ENCODE peak calls at places on chromosomes 1 and 21, in ten cellular contexts. One of them, this sample, is unnamed.

GRCh38 chr1:236979149-236979890 is 24.9 kb downstream of the MT1HL1 start:
- DNase-seq in Right ventricle myocardium superior: no peak
- DNase-seq in NCI-H2029: no peak
- DNase-seq in thoracic aorta: no peak
- DNase-seq in AG08395: no peak
- DNase-seq in EL: no peak
- DNase-seq in naive thymus-derived CD8-positive, alpha-beta T cell: no peak
- DNase-seq in activated CD8-positive, alpha-beta memory T cell treated with anti-CD3 and anti-CD28 coated beads, Interleukin-2, amount 50 U/mL, for 4 hours: no peak
- DNase-seq in activated naive CD4-positive, alpha-beta T cell treated with anti-CD3 and anti-CD28 coated beads, Interleukin-2, amount 50 U/mL, for 16 hours: no peak
- DNase-seq in EH: no peak
- DNase-seq in this sample: no peak

GRCh38 chr1:37506740-37507139 is 7.8 kb downstream of the MEAF6 start:
- DNase-seq in Right ventricle myocardium superior: no peak
- DNase-seq in NCI-H2029: no peak
- DNase-seq in thoracic aorta: no peak
- DNase-seq in AG08395: no peak
- DNase-seq in EL: no peak
- DNase-seq in naive thymus-derived CD8-positive, alpha-beta T cell: no peak
- DNase-seq in activated CD8-positive, alpha-beta memory T cell treated with anti-CD3 and anti-CD28 coated beads, Interleukin-2, amount 50 U/mL, for 4 hours: no peak
- DNase-seq in activated naive CD4-positive, alpha-beta T cell treated with anti-CD3 and anti-CD28 coated beads, Interleukin-2, amount 50 U/mL, for 16 hours: no peak
- DNase-seq in EH: no peak
- DNase-seq in this sample: no peak

GRCh38 chr1:6378096-6378746 is 15.3 kb downstream of the ACOT7 start:
- DNase-seq in Right ventricle myocardium superior: no peak
- DNase-seq in NCI-H2029: no peak
- DNase-seq in thoracic aorta: no peak
- DNase-seq in AG08395: no peak
- DNase-seq in EL: no peak
- DNase-seq in naive thymus-derived CD8-positive, alpha-beta T cell: no peak
- DNase-seq in activated CD8-positive, alpha-beta memory T cell treated with anti-CD3 and anti-CD28 coated beads, Interleukin-2, amount 50 U/mL, for 4 hours: no peak
- DNase-seq in activated naive CD4-positive, alpha-beta T cell treated with anti-CD3 and anti-CD28 coated beads, Interleukin-2, amount 50 U/mL, for 16 hours: no peak
- DNase-seq in EH: no peak
- DNase-seq in this sample: no peak

GRCh38 chr1:160081261-160081936 is at the start of gene KCNJ9:
- DNase-seq in Right ventricle myocardium superior: no peak
- DNase-seq in NCI-H2029: no peak
- DNase-seq in thoracic aorta: no peak
- DNase-seq in AG08395: peak
- DNase-seq in EL: peak
- DNase-seq in naive thymus-derived CD8-positive, alpha-beta T cell: no peak
- DNase-seq in activated CD8-positive, alpha-beta memory T cell treated with anti-CD3 and anti-CD28 coated beads, Interleukin-2, amount 50 U/mL, for 4 hours: no peak
- DNase-seq in activated naive CD4-positive, alpha-beta T cell treated with anti-CD3 and anti-CD28 coated beads, Interleukin-2, amount 50 U/mL, for 16 hours: no peak
- DNase-seq in EH: peak
- DNase-seq in this sample: no peak

GRCh38 chr1:40076895-40077312 is 20.1 kb downstream of the PPT1 start:
- DNase-seq in Right ventricle myocardium superior: no peak
- DNase-seq in NCI-H2029: no peak
- DNase-seq in thoracic aorta: no peak
- DNase-seq in AG08395: peak
- DNase-seq in EL: peak
- DNase-seq in naive thymus-derived CD8-positive, alpha-beta T cell: no peak
- DNase-seq in activated CD8-positive, alpha-beta memory T cell treated with anti-CD3 and anti-CD28 coated beads, Interleukin-2, amount 50 U/mL, for 4 hours: no peak
- DNase-seq in activated naive CD4-positive, alpha-beta T cell treated with anti-CD3 and anti-CD28 coated beads, Interleukin-2, amount 50 U/mL, for 16 hours: no peak
- DNase-seq in EH: peak
- DNase-seq in this sample: no peak

GRCh38 chr1:89489037-89489729 is 35.4 kb upstream of the LRRC8B start:
- DNase-seq in Right ventricle myocardium superior: peak
- DNase-seq in NCI-H2029: peak
- DNase-seq in thoracic aorta: no peak
- DNase-seq in AG08395: peak
- DNase-seq in EL: peak
- DNase-seq in naive thymus-derived CD8-positive, alpha-beta T cell: no peak
- DNase-seq in activated CD8-positive, alpha-beta memory T cell treated with anti-CD3 and anti-CD28 coated beads, Interleukin-2, amount 50 U/mL, for 4 hours: no peak
- DNase-seq in activated naive CD4-positive, alpha-beta T cell treated with anti-CD3 and anti-CD28 coated beads, Interleukin-2, amount 50 U/mL, for 16 hours: no peak
- DNase-seq in EH: no peak
- DNase-seq in this sample: peak

GRCh38 chr1:185314416-185314815 is 2.6 kb downstream of the IVNS1ABP start:
- DNase-seq in Right ventricle myocardium superior: no peak
- DNase-seq in NCI-H2029: no peak
- DNase-seq in thoracic aorta: no peak
- DNase-seq in AG08395: no peak
- DNase-seq in EL: peak
- DNase-seq in naive thymus-derived CD8-positive, alpha-beta T cell: no peak
- DNase-seq in activated CD8-positive, alpha-beta memory T cell treated with anti-CD3 and anti-CD28 coated beads, Interleukin-2, amount 50 U/mL, for 4 hours: no peak
- DNase-seq in activated naive CD4-positive, alpha-beta T cell treated with anti-CD3 and anti-CD28 coated beads, Interleukin-2, amount 50 U/mL, for 16 hours: no peak
- DNase-seq in EH: peak
- DNase-seq in this sample: no peak

GRCh38 chr1:39981957-39982356 is 27.0 kb downstream of the MFSD2A start:
- DNase-seq in Right ventricle myocardium superior: no peak
- DNase-seq in NCI-H2029: no peak
- DNase-seq in thoracic aorta: no peak
- DNase-seq in AG08395: peak
- DNase-seq in EL: peak
- DNase-seq in naive thymus-derived CD8-positive, alpha-beta T cell: no peak
- DNase-seq in activated CD8-positive, alpha-beta memory T cell treated with anti-CD3 and anti-CD28 coated beads, Interleukin-2, amount 50 U/mL, for 4 hours: no peak
- DNase-seq in activated naive CD4-positive, alpha-beta T cell treated with anti-CD3 and anti-CD28 coated beads, Interleukin-2, amount 50 U/mL, for 16 hours: no peak
- DNase-seq in EH: peak
- DNase-seq in this sample: no peak

GRCh38 chr1:90487040-90487439 is 230.1 kb downstream of the BARHL2 start:
- DNase-seq in Right ventricle myocardium superior: no peak
- DNase-seq in NCI-H2029: no peak
- DNase-seq in thoracic aorta: no peak
- DNase-seq in AG08395: no peak
- DNase-seq in EL: no peak
- DNase-seq in naive thymus-derived CD8-positive, alpha-beta T cell: no peak
- DNase-seq in activated CD8-positive, alpha-beta memory T cell treated with anti-CD3 and anti-CD28 coated beads, Interleukin-2, amount 50 U/mL, for 4 hours: no peak
- DNase-seq in activated naive CD4-positive, alpha-beta T cell treated with anti-CD3 and anti-CD28 coated beads, Interleukin-2, amount 50 U/mL, for 16 hours: no peak
- DNase-seq in EH: no peak
- DNase-seq in this sample: no peak

GRCh38 chr1:4734219-4734618 is 79.8 kb downstream of the AJAP1 start:
- DNase-seq in Right ventricle myocardium superior: no peak
- DNase-seq in NCI-H2029: no peak
- DNase-seq in thoracic aorta: no peak
- DNase-seq in AG08395: no peak
- DNase-seq in EL: no peak
- DNase-seq in naive thymus-derived CD8-positive, alpha-beta T cell: no peak
- DNase-seq in activated CD8-positive, alpha-beta memory T cell treated with anti-CD3 and anti-CD28 coated beads, Interleukin-2, amount 50 U/mL, for 4 hours: no peak
- DNase-seq in activated naive CD4-positive, alpha-beta T cell treated with anti-CD3 and anti-CD28 coated beads, Interleukin-2, amount 50 U/mL, for 16 hours: no peak
- DNase-seq in EH: peak
- DNase-seq in this sample: no peak

GRCh38 chr1:44819257-44819593 is 10.9 kb downstream of the BTBD19 start:
- DNase-seq in Right ventricle myocardium superior: no peak
- DNase-seq in NCI-H2029: no peak
- DNase-seq in thoracic aorta: no peak
- DNase-seq in AG08395: peak
- DNase-seq in EL: no peak
- DNase-seq in naive thymus-derived CD8-positive, alpha-beta T cell: no peak
- DNase-seq in activated CD8-positive, alpha-beta memory T cell treated with anti-CD3 and anti-CD28 coated beads, Interleukin-2, amount 50 U/mL, for 4 hours: no peak
- DNase-seq in activated naive CD4-positive, alpha-beta T cell treated with anti-CD3 and anti-CD28 coated beads, Interleukin-2, amount 50 U/mL, for 16 hours: no peak
- DNase-seq in EH: no peak
- DNase-seq in this sample: no peak

GRCh38 chr1:153697191-153697872 is 18.8 kb downstream of the NPR1 start:
- DNase-seq in Right ventricle myocardium superior: peak
- DNase-seq in NCI-H2029: no peak
- DNase-seq in thoracic aorta: peak
- DNase-seq in AG08395: no peak
- DNase-seq in EL: peak
- DNase-seq in naive thymus-derived CD8-positive, alpha-beta T cell: no peak
- DNase-seq in activated CD8-positive, alpha-beta memory T cell treated with anti-CD3 and anti-CD28 coated beads, Interleukin-2, amount 50 U/mL, for 4 hours: no peak
- DNase-seq in activated naive CD4-positive, alpha-beta T cell treated with anti-CD3 and anti-CD28 coated beads, Interleukin-2, amount 50 U/mL, for 16 hours: no peak
- DNase-seq in EH: no peak
- DNase-seq in this sample: no peak

GRCh38 chr21:15442743-15443142 is 287.0 kb upstream of the USP25 start:
- DNase-seq in Right ventricle myocardium superior: no peak
- DNase-seq in NCI-H2029: no peak
- DNase-seq in thoracic aorta: no peak
- DNase-seq in AG08395: no peak
- DNase-seq in EL: no peak
- DNase-seq in naive thymus-derived CD8-positive, alpha-beta T cell: no peak
- DNase-seq in activated CD8-positive, alpha-beta memory T cell treated with anti-CD3 and anti-CD28 coated beads, Interleukin-2, amount 50 U/mL, for 4 hours: no peak
- DNase-seq in activated naive CD4-positive, alpha-beta T cell treated with anti-CD3 and anti-CD28 coated beads, Interleukin-2, amount 50 U/mL, for 16 hours: no peak
- DNase-seq in EH: no peak
- DNase-seq in this sample: no peak

GRCh38 chr1:165287781-165288180 is 68.7 kb downstream of the LMX1A start:
- DNase-seq in Right ventricle myocardium superior: no peak
- DNase-seq in NCI-H2029: no peak
- DNase-seq in thoracic aorta: no peak
- DNase-seq in AG08395: no peak
- DNase-seq in EL: no peak
- DNase-seq in naive thymus-derived CD8-positive, alpha-beta T cell: no peak
- DNase-seq in activated CD8-positive, alpha-beta memory T cell treated with anti-CD3 and anti-CD28 coated beads, Interleukin-2, amount 50 U/mL, for 4 hours: no peak
- DNase-seq in activated naive CD4-positive, alpha-beta T cell treated with anti-CD3 and anti-CD28 coated beads, Interleukin-2, amount 50 U/mL, for 16 hours: no peak
- DNase-seq in EH: no peak
- DNase-seq in this sample: no peak

GRCh38 chr21:34274001-34274400 is 89.8 kb upstream of the KCNE2 start:
- DNase-seq in Right ventricle myocardium superior: no peak
- DNase-seq in NCI-H2029: no peak
- DNase-seq in thoracic aorta: no peak
- DNase-seq in AG08395: peak
- DNase-seq in EL: peak
- DNase-seq in naive thymus-derived CD8-positive, alpha-beta T cell: no peak
- DNase-seq in activated CD8-positive, alpha-beta memory T cell treated with anti-CD3 and anti-CD28 coated beads, Interleukin-2, amount 50 U/mL, for 4 hours: no peak
- DNase-seq in activated naive CD4-positive, alpha-beta T cell treated with anti-CD3 and anti-CD28 coated beads, Interleukin-2, amount 50 U/mL, for 16 hours: no peak
- DNase-seq in EH: peak
- DNase-seq in this sample: no peak

GRCh38 chr1:97505816-97506215 is 415.0 kb downstream of the DPYD start:
- DNase-seq in Right ventricle myocardium superior: no peak
- DNase-seq in NCI-H2029: no peak
- DNase-seq in thoracic aorta: no peak
- DNase-seq in AG08395: no peak
- DNase-seq in EL: no peak
- DNase-seq in naive thymus-derived CD8-positive, alpha-beta T cell: no peak
- DNase-seq in activated CD8-positive, alpha-beta memory T cell treated with anti-CD3 and anti-CD28 coated beads, Interleukin-2, amount 50 U/mL, for 4 hours: no peak
- DNase-seq in activated naive CD4-positive, alpha-beta T cell treated with anti-CD3 and anti-CD28 coated beads, Interleukin-2, amount 50 U/mL, for 16 hours: no peak
- DNase-seq in EH: no peak
- DNase-seq in this sample: no peak

GRCh38 chr1:33072707-33073106 is 8.2 kb upstream of the AZIN2 start:
- DNase-seq in Right ventricle myocardium superior: no peak
- DNase-seq in NCI-H2029: no peak
- DNase-seq in thoracic aorta: no peak
- DNase-seq in AG08395: no peak
- DNase-seq in EL: peak
- DNase-seq in naive thymus-derived CD8-positive, alpha-beta T cell: no peak
- DNase-seq in activated CD8-positive, alpha-beta memory T cell treated with anti-CD3 and anti-CD28 coated beads, Interleukin-2, amount 50 U/mL, for 4 hours: no peak
- DNase-seq in activated naive CD4-positive, alpha-beta T cell treated with anti-CD3 and anti-CD28 coated beads, Interleukin-2, amount 50 U/mL, for 16 hours: no peak
- DNase-seq in EH: no peak
- DNase-seq in this sample: no peak

GRCh38 chr21:35578831-35579470 is 481.4 kb downstream of the SETD4 start:
- DNase-seq in Right ventricle myocardium superior: no peak
- DNase-seq in NCI-H2029: no peak
- DNase-seq in thoracic aorta: no peak
- DNase-seq in AG08395: no peak
- DNase-seq in EL: peak
- DNase-seq in naive thymus-derived CD8-positive, alpha-beta T cell: no peak
- DNase-seq in activated CD8-positive, alpha-beta memory T cell treated with anti-CD3 and anti-CD28 coated beads, Interleukin-2, amount 50 U/mL, for 4 hours: no peak
- DNase-seq in activated naive CD4-positive, alpha-beta T cell treated with anti-CD3 and anti-CD28 coated beads, Interleukin-2, amount 50 U/mL, for 16 hours: peak
- DNase-seq in EH: peak
- DNase-seq in this sample: no peak

GRCh38 chr1:104921552-104921951 is 1171.9 kb downstream of the AMY1C start:
- DNase-seq in Right ventricle myocardium superior: no peak
- DNase-seq in NCI-H2029: no peak
- DNase-seq in thoracic aorta: no peak
- DNase-seq in AG08395: no peak
- DNase-seq in EL: no peak
- DNase-seq in naive thymus-derived CD8-positive, alpha-beta T cell: no peak
- DNase-seq in activated CD8-positive, alpha-beta memory T cell treated with anti-CD3 and anti-CD28 coated beads, Interleukin-2, amount 50 U/mL, for 4 hours: no peak
- DNase-seq in activated naive CD4-positive, alpha-beta T cell treated with anti-CD3 and anti-CD28 coated beads, Interleukin-2, amount 50 U/mL, for 16 hours: no peak
- DNase-seq in EH: no peak
- DNase-seq in this sample: no peak

GRCh38 chr1:113616201-113616600 is 143.1 kb downstream of the PHTF1 start:
- DNase-seq in Right ventricle myocardium superior: no peak
- DNase-seq in NCI-H2029: no peak
- DNase-seq in thoracic aorta: no peak
- DNase-seq in AG08395: no peak
- DNase-seq in EL: no peak
- DNase-seq in naive thymus-derived CD8-positive, alpha-beta T cell: no peak
- DNase-seq in activated CD8-positive, alpha-beta memory T cell treated with anti-CD3 and anti-CD28 coated beads, Interleukin-2, amount 50 U/mL, for 4 hours: no peak
- DNase-seq in activated naive CD4-positive, alpha-beta T cell treated with anti-CD3 and anti-CD28 coated beads, Interleukin-2, amount 50 U/mL, for 16 hours: no peak
- DNase-seq in EH: no peak
- DNase-seq in this sample: no peak

GRCh38 chr1:207603777-207604176 is 41.2 kb upstream of the CR1L start:
- DNase-seq in Right ventricle myocardium superior: no peak
- DNase-seq in NCI-H2029: no peak
- DNase-seq in thoracic aorta: no peak
- DNase-seq in AG08395: no peak
- DNase-seq in EL: peak
- DNase-seq in naive thymus-derived CD8-positive, alpha-beta T cell: no peak
- DNase-seq in activated CD8-positive, alpha-beta memory T cell treated with anti-CD3 and anti-CD28 coated beads, Interleukin-2, amount 50 U/mL, for 4 hours: no peak
- DNase-seq in activated naive CD4-positive, alpha-beta T cell treated with anti-CD3 and anti-CD28 coated beads, Interleukin-2, amount 50 U/mL, for 16 hours: no peak
- DNase-seq in EH: peak
- DNase-seq in this sample: no peak

GRCh38 chr1:201536542-201536941 is 2.4 kb upstream of the NAV1 start:
- DNase-seq in Right ventricle myocardium superior: peak
- DNase-seq in NCI-H2029: no peak
- DNase-seq in thoracic aorta: no peak
- DNase-seq in AG08395: peak
- DNase-seq in EL: peak
- DNase-seq in naive thymus-derived CD8-positive, alpha-beta T cell: no peak
- DNase-seq in activated CD8-positive, alpha-beta memory T cell treated with anti-CD3 and anti-CD28 coated beads, Interleukin-2, amount 50 U/mL, for 4 hours: no peak
- DNase-seq in activated naive CD4-positive, alpha-beta T cell treated with anti-CD3 and anti-CD28 coated beads, Interleukin-2, amount 50 U/mL, for 16 hours: no peak
- DNase-seq in EH: peak
- DNase-seq in this sample: no peak

GRCh38 chr1:61672376-61672775 is 52.6 kb downstream of the TM2D1 start:
- DNase-seq in Right ventricle myocardium superior: no peak
- DNase-seq in NCI-H2029: no peak
- DNase-seq in thoracic aorta: no peak
- DNase-seq in AG08395: no peak
- DNase-seq in EL: no peak
- DNase-seq in naive thymus-derived CD8-positive, alpha-beta T cell: no peak
- DNase-seq in activated CD8-positive, alpha-beta memory T cell treated with anti-CD3 and anti-CD28 coated beads, Interleukin-2, amount 50 U/mL, for 4 hours: no peak
- DNase-seq in activated naive CD4-positive, alpha-beta T cell treated with anti-CD3 and anti-CD28 coated beads, Interleukin-2, amount 50 U/mL, for 16 hours: no peak
- DNase-seq in EH: no peak
- DNase-seq in this sample: no peak

GRCh38 chr1:54887665-54888071 is 673 bp upstream of the DHCR24 start:
- DNase-seq in Right ventricle myocardium superior: peak
- DNase-seq in NCI-H2029: peak
- DNase-seq in thoracic aorta: no peak
- DNase-seq in AG08395: peak
- DNase-seq in EL: no peak
- DNase-seq in naive thymus-derived CD8-positive, alpha-beta T cell: no peak
- DNase-seq in activated CD8-positive, alpha-beta memory T cell treated with anti-CD3 and anti-CD28 coated beads, Interleukin-2, amount 50 U/mL, for 4 hours: no peak
- DNase-seq in activated naive CD4-positive, alpha-beta T cell treated with anti-CD3 and anti-CD28 coated beads, Interleukin-2, amount 50 U/mL, for 16 hours: no peak
- DNase-seq in EH: no peak
- DNase-seq in this sample: peak

GRCh38 chr1:39089811-39090519 is 63.8 kb downstream of the NDUFS5 start:
- DNase-seq in Right ventricle myocardium superior: no peak
- DNase-seq in NCI-H2029: no peak
- DNase-seq in thoracic aorta: no peak
- DNase-seq in AG08395: peak
- DNase-seq in EL: peak
- DNase-seq in naive thymus-derived CD8-positive, alpha-beta T cell: no peak
- DNase-seq in activated CD8-positive, alpha-beta memory T cell treated with anti-CD3 and anti-CD28 coated beads, Interleukin-2, amount 50 U/mL, for 4 hours: no peak
- DNase-seq in activated naive CD4-positive, alpha-beta T cell treated with anti-CD3 and anti-CD28 coated beads, Interleukin-2, amount 50 U/mL, for 16 hours: no peak
- DNase-seq in EH: peak
- DNase-seq in this sample: no peak